ENCODE peak calls at places on chromosome 7, in eight cellular contexts. M is mammary epithelial cell; U is endothelial cell; H is CD8-positive, alpha-beta T cell; O is iPS-NIHi11; W is NCI-H460; L is HEK293T; Q is cardiac muscle cell. C is an unnamed sample.

GRCh38 chr7:17181482-17181881 is 117.0 kb upstream of the AHR start:
- DNase-seq in M (no peak), U (no peak), H (no peak), O (no peak), W (no peak), L (no peak), Q (no peak), C (no peak)

GRCh38 chr7:131546583-131547111 is 9.8 kb downstream of the PODXL start:
- DNase-seq in M (no peak), U (peak), H (peak), O (peak), W (peak), L (peak), Q (no peak), C (no peak)

GRCh38 chr7:41955475-41956243 is 252.8 kb upstream of the INHBA start:
- DNase-seq in M (peak), U (peak), H (no peak), O (peak), W (peak), L (peak), Q (peak), C (peak)

GRCh38 chr7:87413029-87413428 is 62.5 kb downstream of the ABCB4 start:
- DNase-seq in M (no peak), U (no peak), H (no peak), O (no peak), W (no peak), L (no peak), Q (peak), C (no peak)

GRCh38 chr7:19834566-19834965 is 61.1 kb upstream of the TMEM196 start:
- DNase-seq in M (peak), U (no peak), H (no peak), O (no peak), W (peak), L (no peak), Q (no peak), C (no peak)

GRCh38 chr7:42227523-42227922 is 9.5 kb downstream of the GLI3 start:
- DNase-seq in M (peak), U (peak), H (no peak), O (peak), W (no peak), L (no peak), Q (no peak), C (no peak)

GRCh38 chr7:11716185-11716584 is 115.8 kb downstream of the THSD7A start:
- DNase-seq in M (peak), U (no peak), H (no peak), O (no peak), W (no peak), L (no peak), Q (peak), C (no peak)

GRCh38 chr7:17130281-17131059 is 168.0 kb upstream of the AHR start:
- DNase-seq in M (no peak), U (peak), H (no peak), O (peak), W (peak), L (peak), Q (peak), C (peak)

GRCh38 chr7:2403014-2403717 is at the start of gene CHST12:
- DNase-seq in M (peak), U (peak), H (peak), O (peak), W (peak), L (peak), Q (peak), C (peak)

GRCh38 chr7:45924283-45924682 is 3.2 kb upstream of the IGFBP3 start:
- DNase-seq in M (peak), U (no peak), H (no peak), O (no peak), W (peak), L (no peak), Q (peak), C (peak)

GRCh38 chr7:124310934-124311390 is 278.1 kb upstream of the TMEM229A start:
- DNase-seq in M (no peak), U (no peak), H (no peak), O (no peak), W (peak), L (no peak), Q (no peak), C (no peak)

GRCh38 chr7:155467846-155468821 is 10.2 kb downstream of the EN2 start:
- DNase-seq in M (no peak), U (no peak), H (no peak), O (peak), W (no peak), L (no peak), Q (no peak), C (no peak)

GRCh38 chr7:92763636-92764423 is 72.5 kb downstream of the CDK6 start:
- DNase-seq in M (peak), U (no peak), H (no peak), O (peak), W (peak), L (peak), Q (peak), C (peak)

GRCh38 chr7:6536262-6536770 is 14.9 kb downstream of the GRID2IP start:
- DNase-seq in M (no peak), U (no peak), H (no peak), O (peak), W (no peak), L (no peak), Q (peak), C (no peak)

GRCh38 chr7:25732771-25733217 is 419.2 kb upstream of the NFE2L3 start:
- DNase-seq in M (no peak), U (no peak), H (no peak), O (peak), W (no peak), L (no peak), Q (no peak), C (no peak)

GRCh38 chr7:76423666-76424412 is 911 bp upstream of the ZP3 start:
- DNase-seq in M (no peak), U (no peak), H (no peak), O (no peak), W (no peak), L (no peak), Q (no peak), C (no peak)

GRCh38 chr7:96697822-96698221 is 11.8 kb downstream of the SEM1 start:
- DNase-seq in M (no peak), U (no peak), H (no peak), O (no peak), W (no peak), L (no peak), Q (no peak), C (no peak)

GRCh38 chr7:81135322-81135721 is 216.5 kb upstream of the SEMA3C start:
- DNase-seq in M (no peak), U (no peak), H (no peak), O (no peak), W (no peak), L (no peak), Q (no peak), C (no peak)

GRCh38 chr7:116783666-116784318 is 78.6 kb upstream of the CAPZA2 start:
- DNase-seq in M (no peak), U (no peak), H (no peak), O (no peak), W (no peak), L (no peak), Q (no peak), C (no peak)

GRCh38 chr7:1917221-1918062 is 247.4 kb downstream of the ELFN1 start:
- DNase-seq in M (no peak), U (no peak), H (no peak), O (no peak), W (no peak), L (no peak), Q (peak), C (no peak)

GRCh38 chr7:157840174-157840912 is 503.5 kb downstream of the DNAJB6 start:
- DNase-seq in M (no peak), U (no peak), H (no peak), O (no peak), W (no peak), L (no peak), Q (no peak), C (no peak)

GRCh38 chr7:97693586-97693985 is 38.3 kb upstream of the TAC1 start:
- DNase-seq in M (no peak), U (no peak), H (no peak), O (no peak), W (no peak), L (no peak), Q (no peak), C (no peak)

GRCh38 chr7:155191901-155192478 is 105.7 kb upstream of the INSIG1 start:
- DNase-seq in M (no peak), U (no peak), H (no peak), O (no peak), W (no peak), L (no peak), Q (no peak), C (no peak)

GRCh38 chr7:82750007-82750406 is 306.4 kb upstream of the CACNA2D1 start:
- DNase-seq in M (no peak), U (no peak), H (no peak), O (no peak), W (no peak), L (no peak), Q (no peak), C (no peak)

GRCh38 chr7:22156205-22156604 is 200.7 kb downstream of the RAPGEF5 start:
- DNase-seq in M (peak), U (no peak), H (no peak), O (no peak), W (no peak), L (no peak), Q (peak), C (peak)

GRCh38 chr7:73977626-73978618 is 50.1 kb upstream of the ELN start:
- DNase-seq in M (no peak), U (no peak), H (no peak), O (no peak), W (no peak), L (no peak), Q (no peak), C (no peak)

GRCh38 chr7:826230-826905 is 5.9 kb upstream of the SUN1 start:
- DNase-seq in M (no peak), U (no peak), H (no peak), O (no peak), W (no peak), L (no peak), Q (no peak), C (no peak)

GRCh38 chr7:74365320-74366022 is 76.3 kb downstream of the CLIP2 start:
- DNase-seq in M (no peak), U (peak), H (no peak), O (peak), W (peak), L (peak), Q (peak), C (no peak)

GRCh38 chr7:150341263-150342118 is at the start of gene RARRES2:
- DNase-seq in M (no peak), U (no peak), H (no peak), O (peak), W (no peak), L (no peak), Q (peak), C (no peak)

GRCh38 chr7:66016131-66016461 is 34.1 kb upstream of the GUSB start:
- DNase-seq in M (peak), U (no peak), H (no peak), O (no peak), W (no peak), L (no peak), Q (peak), C (peak)

GRCh38 chr7:27364344-27364758 is 121.7 kb downstream of the EVX1 start:
- DNase-seq in M (peak), U (no peak), H (no peak), O (no peak), W (no peak), L (no peak), Q (peak), C (no peak)

GRCh38 chr7:73856941-73857340 is 4.0 kb upstream of the TMEM270 start:
- DNase-seq in M (no peak), U (no peak), H (no peak), O (no peak), W (no peak), L (no peak), Q (no peak), C (no peak)

GRCh38 chr7:83162402-83163256 is at the start of gene PCLO:
- DNase-seq in M (peak), U (peak), H (peak), O (peak), W (peak), L (peak), Q (peak), C (peak)

GRCh38 chr7:150631084-150631824 is 931 bp downstream of the GIMAP6 start:
- DNase-seq in M (no peak), U (peak), H (peak), O (no peak), W (no peak), L (no peak), Q (no peak), C (no peak)

GRCh38 chr7:6652446-6653011 is 15.4 kb downstream of the ZNF316 start:
- DNase-seq in M (no peak), U (no peak), H (no peak), O (peak), W (no peak), L (no peak), Q (no peak), C (no peak)

GRCh38 chr7:71486856-71487628 is 355.1 kb downstream of the GALNT17 start:
- DNase-seq in M (no peak), U (no peak), H (no peak), O (no peak), W (peak), L (no peak), Q (peak), C (no peak)